ENCODE peak calls at places on chromosomes 13 and 19, in four cellular contexts. L, D, F and K are unnamed samples.

GRCh38 chr13:113182046-113182445 is 23.6 kb downstream of the PROZ start:
- ATAC-seq in L (no peak), D (no peak), F (no peak), K (no peak)

GRCh38 chr19:38684862-38685665 is 37.6 kb downstream of the ACTN4 start:
- ATAC-seq in L (no peak), D (no peak), F (no peak), K (no peak)

GRCh38 chr19:29188704-29189375 is 24.1 kb downstream of the UQCRFS1 start:
- ATAC-seq in L (no peak), D (no peak), F (no peak), K (peak)

GRCh38 chr19:3108775-3109174 is 14.6 kb downstream of the GNA11 start:
- ATAC-seq in L (peak), D (peak), F (peak), K (no peak)

GRCh38 chr13:48874165-48874564 is 101.5 kb upstream of the FNDC3A start:
- ATAC-seq in L (no peak), D (no peak), F (no peak), K (no peak)

GRCh38 chr19:15180451-15181390 is 20.1 kb downstream of the NOTCH3 start:
- ATAC-seq in L (no peak), D (no peak), F (peak), K (no peak)

GRCh38 chr13:44292545-44292944 is 81.1 kb upstream of the SERP2 start:
- ATAC-seq in L (no peak), D (no peak), F (no peak), K (peak)

GRCh38 chr19:28501979-28502378 is 711.0 kb downstream of the UQCRFS1 start:
- ATAC-seq in L (no peak), D (no peak), F (no peak), K (no peak)

GRCh38 chr13:74056829-74057564 is 77.2 kb downstream of the KLF12 start:
- ATAC-seq in L (no peak), D (no peak), F (no peak), K (peak)

GRCh38 chr13:26186995-26187394 is 35.1 kb downstream of the RNF6 start:
- ATAC-seq in L (no peak), D (peak), F (no peak), K (no peak)

GRCh38 chr13:112653821-112654220 is 36.0 kb upstream of the ATP11A start:
- ATAC-seq in L (no peak), D (no peak), F (no peak), K (no peak)

GRCh38 chr19:4914736-4915501 is 5.6 kb downstream of the UHRF1 start:
- ATAC-seq in L (peak), D (peak), F (peak), K (no peak)

GRCh38 chr13:80399340-80400163 is 58.6 kb upstream of the SPRY2 start:
- ATAC-seq in L (no peak), D (no peak), F (no peak), K (no peak)

GRCh38 chr13:89061821-89062220 is 1390.7 kb downstream of the SLITRK5 start:
- ATAC-seq in L (no peak), D (no peak), F (no peak), K (no peak)

GRCh38 chr13:74187564-74187963 is 53.4 kb upstream of the KLF12 start:
- ATAC-seq in L (no peak), D (no peak), F (no peak), K (no peak)

GRCh38 chr13:26377038-26377437 is 123.1 kb downstream of the CDK8 start:
- ATAC-seq in L (peak), D (no peak), F (peak), K (no peak)

GRCh38 chr19:10553087-10553667 is 9.5 kb downstream of the ATG4D start:
- ATAC-seq in L (peak), D (peak), F (peak), K (no peak)

GRCh38 chr19:46741447-46741846 is 4.4 kb upstream of the FKRP start:
- ATAC-seq in L (no peak), D (no peak), F (no peak), K (no peak)

GRCh38 chr13:46561691-46562090 is 8.7 kb downstream of the LRCH1 start:
- ATAC-seq in L (no peak), D (no peak), F (no peak), K (no peak)

GRCh38 chr13:40187324-40187795 is 479.1 kb downstream of the FOXO1 start:
- ATAC-seq in L (no peak), D (no peak), F (no peak), K (no peak)

GRCh38 chr13:85520445-85520844 is 278.8 kb downstream of the SLITRK6 start:
- ATAC-seq in L (no peak), D (no peak), F (no peak), K (peak)

GRCh38 chr19:49564616-49565045 is 15.7 kb downstream of the NOSIP start:
- ATAC-seq in L (no peak), D (no peak), F (no peak), K (no peak)

GRCh38 chr19:45098521-45099464 is 5.8 kb downstream of the PPP1R37 start:
- ATAC-seq in L (no peak), D (no peak), F (no peak), K (peak)

GRCh38 chr19:33878136-33878535 is 81.5 kb downstream of the KCTD15 start:
- ATAC-seq in L (no peak), D (no peak), F (no peak), K (no peak)

GRCh38 chr19:45607071-45608029 is 5.3 kb upstream of the GPR4 start:
- ATAC-seq in L (peak), D (peak), F (peak), K (peak)

GRCh38 chr19:48920949-48921348 is 12.6 kb upstream of the DHDH start:
- ATAC-seq in L (no peak), D (no peak), F (no peak), K (no peak)

GRCh38 chr13:44084146-44084545 is 204.4 kb downstream of the LACC1 start:
- ATAC-seq in L (no peak), D (no peak), F (no peak), K (no peak)

DNA sequence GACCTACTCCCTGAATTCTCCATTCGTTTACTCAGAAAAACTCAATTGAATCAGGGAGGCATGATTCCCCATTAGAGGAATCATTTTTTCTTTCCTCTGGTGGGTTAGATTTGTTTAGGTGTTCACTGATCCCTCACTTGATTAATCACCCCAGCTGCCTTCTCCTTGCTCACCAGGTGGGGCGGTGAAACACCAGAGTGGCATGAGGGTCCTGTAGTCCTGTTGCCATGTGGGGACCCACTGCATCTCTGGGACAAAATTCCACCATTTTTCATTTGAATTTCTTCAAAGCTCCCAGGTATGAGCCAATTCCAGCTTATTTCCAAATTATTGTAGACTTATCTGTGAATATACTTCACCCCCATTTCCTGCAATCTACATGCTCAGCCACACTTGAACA is 462.7 kb upstream of the ZNF507 start:
- ATAC-seq in L (no peak), D (no peak), F (no peak), K (no peak)
- TF ChIP-seq CTCF in L (no peak), D (no peak), F (no peak), K (no peak)

DNA sequence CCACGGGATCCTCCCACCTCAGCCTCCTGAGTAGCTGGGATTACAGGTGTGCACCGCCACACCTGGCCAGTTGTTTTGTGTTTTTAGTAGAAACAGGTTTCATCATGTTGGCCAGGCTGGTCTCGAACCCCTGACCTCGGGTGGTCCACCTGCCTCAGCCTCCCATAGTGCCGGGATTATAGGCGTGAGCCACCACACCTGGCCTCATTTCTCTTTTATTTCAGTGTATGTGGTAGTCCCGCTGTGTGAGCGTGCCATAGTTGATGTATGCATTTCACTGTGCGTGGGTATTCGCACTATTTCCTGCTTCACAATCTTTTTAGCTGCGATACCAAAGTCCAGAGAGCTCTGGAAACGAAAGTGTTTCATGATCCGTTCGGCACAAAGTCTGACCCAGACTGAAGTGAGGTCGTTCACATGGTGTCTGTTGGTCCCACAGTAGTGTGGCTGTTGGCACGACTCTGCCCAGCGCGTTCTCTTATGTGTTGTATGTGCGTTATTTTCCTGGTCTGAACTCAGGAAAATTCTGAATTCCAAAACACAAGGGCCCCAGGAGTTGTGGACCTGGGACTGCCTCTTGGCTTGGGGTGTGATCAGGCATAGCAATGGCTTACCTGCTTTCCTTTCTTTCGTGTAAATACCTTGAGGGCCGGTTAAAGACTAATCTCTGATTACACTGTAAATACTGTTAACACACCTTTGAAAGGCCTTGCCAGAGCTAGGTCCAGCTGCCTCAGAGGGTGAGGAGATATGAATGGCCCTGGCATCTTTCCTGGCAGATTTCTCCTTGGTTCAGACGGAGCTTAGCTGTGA is 8.6 kb downstream of the EPN1 start:
- ATAC-seq in L (no peak), D (no peak), F (no peak), K (no peak)
- TF ChIP-seq POLR2AphosphoS5 in L (no peak), D (no peak), F (no peak), K (no peak)

GRCh38 chr19:7725791-7726190 is 6.1 kb downstream of the CLEC4G start:
- ATAC-seq in L (no peak), D (no peak), F (no peak), K (no peak)
- TF ChIP-seq CTCF in L (no peak), D (no peak), F (no peak), K (no peak)

GRCh38 chr13:32846020-32846451 is 170.2 kb upstream of the KL start:
- ATAC-seq in L (no peak), D (no peak), F (no peak), K (no peak)
- TF ChIP-seq POLR2AphosphoS5 in L (no peak), D (no peak), F (no peak), K (no peak)

DNA sequence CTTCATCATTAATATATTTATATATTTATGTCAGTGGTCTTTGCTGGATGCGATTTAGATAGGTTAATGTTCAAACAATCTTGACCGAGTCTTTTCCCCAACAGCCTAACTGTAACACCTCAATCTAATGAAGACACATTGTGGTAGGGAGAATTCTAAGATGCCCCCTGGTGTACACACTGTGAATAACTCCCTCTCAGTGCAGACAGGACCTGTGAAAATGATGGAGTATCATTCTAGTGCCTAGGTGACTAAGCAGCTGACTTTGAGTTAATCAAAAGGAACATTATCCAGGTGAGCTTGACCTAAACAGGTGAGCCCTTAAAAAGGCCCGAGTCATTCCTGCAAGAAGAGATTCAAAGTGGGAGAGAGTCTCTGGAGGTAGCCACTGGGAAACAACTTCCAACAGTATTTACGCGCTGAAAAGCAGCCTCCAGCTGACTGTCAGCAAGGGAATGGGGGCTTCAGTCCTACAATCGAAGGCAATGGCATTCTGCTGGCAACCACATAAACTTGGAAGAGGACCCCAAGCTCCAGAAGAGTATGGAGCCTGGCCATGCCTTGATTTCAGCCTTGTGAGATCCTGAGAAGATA is 28.0 kb upstream of the KBTBD7 start:
- ATAC-seq in L (peak), D (peak), F (peak), K (peak)
- TF ChIP-seq CTCF in L (peak), D (peak), F (peak), K (peak)

GRCh38 chr13:41955605-41956004 is 5.3 kb downstream of the VWA8 start:
- ATAC-seq in L (no peak), D (no peak), F (no peak), K (no peak)

GRCh38 chr13:41956272-41956671 is 4.6 kb downstream of the VWA8 start:
- ATAC-seq in L (no peak), D (no peak), F (no peak), K (no peak)

GRCh38 chr13:41962994-41963393 is 2.1 kb upstream of the VWA8 start:
- ATAC-seq in L (no peak), D (no peak), F (no peak), K (no peak)

GRCh38 chr13:41960700-41961697 is at the start of gene VWA8:
- ATAC-seq in L (peak), D (peak), F (peak), K (peak)

GRCh38 chr13:41960195-41960699 is 662 bp downstream of the VWA8 start:
- ATAC-seq in L (peak), D (peak), F (peak), K (peak)
- TF ChIP-seq POLR2AphosphoS5 in L (no peak), D (no peak), F (no peak), K (no peak)

GRCh38 chr19:41691268-41691970 is 3.3 kb upstream of the CEACAM7 start:
- ATAC-seq in L (peak), D (peak), F (peak), K (no peak)
- TF ChIP-seq CTCF in L (peak), D (peak), F (peak), K (no peak)

DNA sequence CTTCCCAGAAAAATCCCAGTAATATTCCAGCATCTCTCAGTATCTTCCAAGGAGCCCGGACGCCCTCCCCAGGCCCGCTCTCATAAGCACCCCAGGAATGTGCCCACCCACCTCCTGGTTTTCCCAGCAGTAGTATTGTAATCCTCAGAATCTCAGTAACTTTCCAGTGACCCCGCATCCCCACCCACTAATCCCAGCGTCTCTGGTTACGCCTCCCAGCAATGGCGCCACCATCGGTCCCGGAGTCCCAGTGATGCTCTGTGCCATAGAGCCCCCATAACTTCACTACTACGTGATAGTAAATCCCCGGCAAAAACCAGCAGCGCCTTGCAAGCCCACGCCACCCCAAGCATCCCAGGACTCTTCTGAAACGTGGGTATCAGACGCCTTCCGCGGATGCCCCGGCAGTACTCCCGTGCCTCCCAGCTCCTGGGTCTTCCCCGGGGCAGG is 961 bp upstream of the PNPLA6 start:
- ATAC-seq in L (peak), D (peak), F (peak), K (peak)
- TF ChIP-seq POLR2AphosphoS5 in L (no peak), D (no peak), F (no peak), K (no peak)

DNA sequence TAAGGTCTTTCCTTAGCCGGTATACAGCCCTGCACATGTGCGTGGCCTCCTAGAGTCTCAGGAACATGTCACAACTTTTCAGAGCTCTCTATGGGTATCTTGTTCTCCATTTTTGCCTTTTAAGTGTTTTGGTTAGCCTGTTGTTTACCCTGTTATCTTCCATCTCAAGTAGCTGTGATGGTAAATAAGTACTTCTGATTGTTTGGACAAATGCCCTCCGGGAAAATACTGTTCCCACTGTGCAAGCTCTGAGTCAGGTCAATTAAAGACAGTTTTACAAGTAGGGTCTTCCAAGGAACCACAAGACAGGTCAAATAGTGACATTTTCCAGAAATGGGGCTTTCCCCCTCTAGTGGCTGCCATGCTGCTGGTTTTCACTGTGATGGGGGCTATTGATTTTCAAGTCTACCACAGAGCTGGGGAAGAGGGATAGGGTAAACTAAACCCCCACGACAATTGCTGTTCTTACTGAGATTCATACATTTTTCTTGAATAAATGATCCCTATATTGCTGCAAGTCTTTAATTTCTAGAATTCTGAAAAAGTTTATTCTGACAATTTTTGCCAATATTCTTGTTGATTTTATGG is 109.5 kb downstream of the TM9SF2 start:
- ATAC-seq in L (no peak), D (no peak), F (no peak), K (no peak)
- TF ChIP-seq CTCF in L (no peak), D (peak), F (peak), K (no peak)

GRCh38 chr13:101939370-101939769 is 462.5 kb downstream of the FGF14 start:
- ATAC-seq in L (no peak), D (no peak), F (no peak), K (no peak)

GRCh38 chr13:101945435-101945834 is 456.4 kb downstream of the FGF14 start:
- ATAC-seq in L (no peak), D (no peak), F (no peak), K (no peak)

GRCh38 chr13:101941095-101941777 is 460.6 kb downstream of the FGF14 start:
- ATAC-seq in L (no peak), D (no peak), F (no peak), K (no peak)

GRCh38 chr13:101942038-101942437 is 459.8 kb downstream of the FGF14 start:
- ATAC-seq in L (no peak), D (peak), F (no peak), K (peak)

GRCh38 chr13:101942535-101943157 is 459.2 kb downstream of the FGF14 start:
- ATAC-seq in L (no peak), D (no peak), F (no peak), K (no peak)
- TF ChIP-seq POLR2AphosphoS5 in L (no peak), D (no peak), F (no peak), K (no peak)